ENCODE peak calls at places on chromosomes 5 and 9, in nine cellular contexts. K is HCT116, M is PC-3, Z is GM23248, B is OCI-LY7, F is GM23338, E is MM.1S, Y is neural progenitor cell, R is SK-N-SH. D is an unnamed sample.

GRCh38 chr5:57166250-57166649 is 7.6 kb upstream of the GPBP1 start:
- DNase-seq in Z (no peak), R (no peak), K (no peak), Y (no peak), F (no peak), M (no peak), B (no peak), E (no peak), D (no peak)

GRCh38 chr5:17309462-17309861 is 92.0 kb downstream of the BASP1 start:
- DNase-seq in K (no peak), Y (peak; percentile 15), B (no peak), R (no peak), Z (no peak), M (no peak), E (no peak), F (no peak), D (no peak)

GRCh38 chr9:99824378-99825157 is 2.9 kb downstream of the NR4A3 start:
- DNase-seq in K (no peak), R (peak; percentile 66), B (peak; percentile 70), F (peak; percentile 90), E (peak; percentile 83), Z (peak; percentile 62), Y (peak; percentile 92), M (no peak), D (peak; percentile 58)

GRCh38 chr9:137411670-137412380 is 11.1 kb downstream of the EXD3 start:
- DNase-seq in Z (peak; percentile 86), Y (no peak), B (no peak), R (no peak), E (peak; percentile 64), F (no peak), K (peak; percentile 75), M (peak; percentile 89), D (no peak)

GRCh38 chr9:113763429-113763828 is 112.7 kb upstream of the ZNF618 start:
- DNase-seq in M (no peak), Y (no peak), R (no peak), E (no peak), Z (no peak), F (no peak), B (no peak), K (no peak), D (no peak)

GRCh38 chr9:84216151-84216550 is 124.4 kb downstream of the SLC28A3 start:
- DNase-seq in Z (peak; percentile 55), E (no peak), F (no peak), K (no peak), Y (no peak), M (no peak), R (no peak), B (no peak), D (no peak)

GRCh38 chr5:126544087-126544740 is 50.8 kb downstream of the ALDH7A1 start:
- DNase-seq in K (peak; percentile 19), B (peak; percentile 86), M (peak; percentile 44), E (peak; percentile 80), Z (peak; percentile 52), R (peak; percentile 30), F (peak; percentile 69), Y (peak; percentile 50), D (peak; percentile 58)

GRCh38 chr9:7570107-7570720 is 229.4 kb downstream of the DMAC1 start:
- DNase-seq in E (peak; percentile 70), F (peak; percentile 85), R (peak; percentile 29), Y (peak; percentile 74), M (peak; percentile 61), Z (peak; percentile 55), K (peak; percentile 44), B (peak; percentile 65), D (peak; percentile 69)

GRCh38 chr5:141421489-141421855 is 621 bp downstream of the PCDHGA11 start:
- DNase-seq in E (no peak), M (no peak), Z (peak; percentile 60), R (no peak), F (peak; percentile 36), K (no peak), B (no peak), Y (no peak), D (no peak)

GRCh38 chr5:8417316-8418048 is 548.5 kb downstream of the MTRR start:
- DNase-seq in Z (no peak), K (no peak), F (no peak), M (no peak), E (no peak), Y (no peak), R (no peak), B (no peak), D (no peak)

GRCh38 chr5:66769839-66770617 is 173.8 kb downstream of the MAST4 start:
- DNase-seq in K (no peak), Y (peak; percentile 74), E (no peak), R (peak; percentile 29), F (peak; percentile 78), Z (peak; percentile 25), M (no peak), B (peak; percentile 36), D (peak; percentile 30)

GRCh38 chr5:53856491-53856890 is 296.1 kb downstream of the NDUFS4 start:
- DNase-seq in Z (no peak), E (no peak), Y (no peak), R (no peak), M (no peak), B (no peak), K (no peak), F (no peak), D (no peak)

GRCh38 chr9:38713426-38713825 is 6.5 kb downstream of the FAM240B start:
- DNase-seq in F (no peak), M (peak; percentile 30), K (no peak), R (no peak), E (no peak), Z (peak; percentile 83), B (no peak), Y (no peak), D (peak; percentile 27)

GRCh38 chr5:156188026-156188425 is 138.9 kb upstream of the SGCD start:
- DNase-seq in F (no peak), E (no peak), M (no peak), Y (no peak), R (no peak), Z (peak; percentile 31), B (no peak), K (no peak), D (no peak)

DNA sequence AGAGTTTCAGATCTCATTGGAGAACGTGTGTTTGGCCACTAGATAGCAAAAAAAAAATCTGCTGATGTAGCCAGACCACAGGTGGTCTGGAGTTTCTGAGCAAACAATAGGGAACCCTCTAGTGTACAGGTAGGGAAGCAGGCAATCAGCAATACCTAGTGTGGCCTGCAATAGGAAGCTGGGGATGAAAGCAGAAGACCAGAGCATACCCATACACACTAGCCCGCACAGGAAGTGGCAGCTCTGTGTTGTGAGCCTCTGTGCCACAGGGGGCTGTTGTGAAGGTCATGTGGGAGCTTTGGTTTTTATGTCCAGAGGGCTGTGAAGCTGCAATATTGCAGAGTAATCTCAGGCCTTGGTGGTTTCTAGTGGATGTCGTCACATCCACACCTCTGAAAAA is 81.2 kb downstream of the MTAP start:
- DNase-seq in B (peak; percentile 19), M (no peak), F (peak; percentile 52), Y (no peak), R (no peak), Z (no peak), E (peak; percentile 86), K (peak; percentile 19), D (no peak)
- TF ChIP-seq EZH2phosphoT487 in B (no peak), M (no peak), F (no peak), Y (no peak), R (no peak), Z (no peak), E (no peak), K (no peak), D (no peak)

GRCh38 chr5:58455066-58455465 is 4.8 kb downstream of the PLK2 start:
- DNase-seq in M (no peak), K (no peak), E (no peak), Y (no peak), F (no peak), Z (peak; percentile 44), B (no peak), R (no peak), D (no peak)
- H3K4me3 ChIP-seq in M (peak overlapping the region; percentile 30), K (no peak overlapping the region), E (no peak overlapping the region), Y (no peak overlapping the region), F (no peak overlapping the region), Z (no peak overlapping the region), B (no peak overlapping the region), R (peak overlapping the region; percentile 93), D (no peak overlapping the region)

GRCh38 chr5:102766295-102767090 is 11.4 kb downstream of the PAM start:
- DNase-seq in Z (no peak), E (no peak), K (no peak), M (no peak), F (no peak), R (no peak), B (no peak), Y (no peak), D (no peak)
- H3K4me2 ChIP-seq in Z (no peak overlapping the region), E (no peak overlapping the region), K (no peak overlapping the region), M (no peak overlapping the region), F (no peak overlapping the region), R (no peak overlapping the region), B (no peak overlapping the region), Y (no peak overlapping the region), D (no peak overlapping the region)

GRCh38 chr9:127494304-127494702 is 43.0 kb downstream of the LRSAM1 start:
- DNase-seq in Y (no peak), E (no peak), Z (no peak), F (no peak), B (no peak), R (no peak), M (no peak), K (no peak), D (no peak)
- TF ChIP-seq EZH2phosphoT487 in Y (no peak), E (no peak), Z (no peak), F (no peak), B (no peak), R (no peak), M (no peak), K (no peak), D (no peak)